ENCODE peak calls at places on chromosomes 3 and 15, in six cellular contexts. J is CD8-positive, alpha-beta memory T cell; Z is aorta; E is upper lobe of right lung; G is globus pallidus; T is mesenchymal stem cell. B is an unnamed sample.

GRCh38 chr3:63232764-63233396 is 45.2 kb upstream of the SYNPR start:
- DNase-seq in T (no peak), Z (no peak), J (no peak), G (no peak), E (no peak), B (peak; percentile 13)

GRCh38 chr3:99753268-99753975 is 64.2 kb upstream of the CMSS1 start:
- DNase-seq in Z (no peak), J (no peak), E (no peak), G (peak; percentile 62), T (peak; percentile 79), B (peak; percentile 35)

GRCh38 chr3:179956416-179956830 is 80.3 kb downstream of the PEX5L start:
- DNase-seq in T (no peak), Z (no peak), E (no peak), J (no peak), G (no peak), B (no peak)

GRCh38 chr3:195907730-195908438 is 467 bp downstream of the TNK2 start:
- DNase-seq in G (no peak), E (peak; percentile 78), Z (peak; percentile 79), T (peak; percentile 26), J (peak; percentile 79), B (no peak)

GRCh38 chr15:33442449-33442848 is 131.7 kb downstream of the RYR3 start:
- DNase-seq in T (no peak), Z (no peak), J (no peak), G (no peak), E (no peak), B (no peak)

GRCh38 chr3:67437090-67437489 is 217.3 kb downstream of the SUCLG2 start:
- DNase-seq in Z (no peak), E (no peak), T (no peak), J (no peak), G (no peak), B (no peak)

GRCh38 chr15:90710436-90710835 is 6.7 kb upstream of the BLM start:
- DNase-seq in J (no peak), E (peak; percentile 79), Z (no peak), T (no peak), G (no peak), B (no peak)

GRCh38 chr15:51796777-51797474 is 32.5 kb upstream of the TMOD3 start:
- DNase-seq in T (peak; percentile 61), G (no peak), Z (no peak), J (no peak), E (no peak), B (peak; percentile 10)